ENCODE peak calls at places on chromosomes 11 and 22, in nine cellular contexts. One of them, this sample, is unnamed.

GRCh38 chr11:134038897-134039470 is 29.9 kb upstream of the JAM3 start:
- DNase-seq in fibroblast of mammary gland: no peak
- DNase-seq in pancreas: no peak
- DNase-seq in brain microvascular endothelial cell: no peak
- DNase-seq in heart left ventricle: no peak
- DNase-seq in fibroblast of lung: peak
- DNase-seq in body of pancreas: no peak
- DNase-seq in mucosa of descending colon: no peak
- DNase-seq in neural progenitor cell: peak
- DNase-seq in this sample: no peak

GRCh38 chr22:26732284-26732683 is 74.9 kb downstream of the MIAT start:
- DNase-seq in fibroblast of mammary gland: no peak
- DNase-seq in pancreas: no peak
- DNase-seq in fibroblast of lung: no peak
- DNase-seq in heart left ventricle: no peak
- DNase-seq in mucosa of descending colon: no peak
- DNase-seq in brain microvascular endothelial cell: no peak
- DNase-seq in body of pancreas: no peak
- DNase-seq in neural progenitor cell: no peak
- DNase-seq in this sample: no peak

GRCh38 chr11:70463478-70464255 is 65.3 kb downstream of the CTTN start:
- DNase-seq in mucosa of descending colon: no peak
- DNase-seq in neural progenitor cell: no peak
- DNase-seq in body of pancreas: no peak
- DNase-seq in fibroblast of lung: no peak
- DNase-seq in pancreas: no peak
- DNase-seq in brain microvascular endothelial cell: no peak
- DNase-seq in fibroblast of mammary gland: no peak
- DNase-seq in heart left ventricle: no peak
- DNase-seq in this sample: no peak

GRCh38 chr11:57885298-57886035 is 123.9 kb downstream of the CTNND1 start:
- DNase-seq in mucosa of descending colon: peak
- DNase-seq in pancreas: no peak
- DNase-seq in body of pancreas: no peak
- DNase-seq in heart left ventricle: no peak
- DNase-seq in fibroblast of mammary gland: peak
- DNase-seq in fibroblast of lung: peak
- DNase-seq in brain microvascular endothelial cell: peak
- DNase-seq in neural progenitor cell: peak
- DNase-seq in this sample: peak

GRCh38 chr11:9565822-9566560 is 7.5 kb upstream of the WEE1 start:
- DNase-seq in neural progenitor cell: peak
- DNase-seq in fibroblast of mammary gland: peak
- DNase-seq in fibroblast of lung: peak
- DNase-seq in body of pancreas: peak
- DNase-seq in brain microvascular endothelial cell: peak
- DNase-seq in pancreas: peak
- DNase-seq in mucosa of descending colon: peak
- DNase-seq in heart left ventricle: peak
- DNase-seq in this sample: peak

GRCh38 chr11:84234462-84235202 is 948.5 kb upstream of the CCDC90B start:
- DNase-seq in pancreas: no peak
- DNase-seq in neural progenitor cell: peak
- DNase-seq in brain microvascular endothelial cell: no peak
- DNase-seq in fibroblast of mammary gland: no peak
- DNase-seq in fibroblast of lung: no peak
- DNase-seq in mucosa of descending colon: no peak
- DNase-seq in heart left ventricle: no peak
- DNase-seq in body of pancreas: no peak
- DNase-seq in this sample: no peak

GRCh38 chr11:44033856-44034255 is 13.9 kb upstream of the ACCSL start:
- DNase-seq in pancreas: no peak
- DNase-seq in heart left ventricle: no peak
- DNase-seq in body of pancreas: no peak
- DNase-seq in brain microvascular endothelial cell: no peak
- DNase-seq in neural progenitor cell: no peak
- DNase-seq in fibroblast of mammary gland: no peak
- DNase-seq in mucosa of descending colon: no peak
- DNase-seq in fibroblast of lung: no peak
- DNase-seq in this sample: no peak

GRCh38 chr22:30204742-30205111 is 41.8 kb downstream of the LIF start:
- DNase-seq in heart left ventricle: no peak
- DNase-seq in body of pancreas: no peak
- DNase-seq in brain microvascular endothelial cell: no peak
- DNase-seq in mucosa of descending colon: no peak
- DNase-seq in neural progenitor cell: no peak
- DNase-seq in pancreas: no peak
- DNase-seq in fibroblast of lung: peak
- DNase-seq in fibroblast of mammary gland: peak
- DNase-seq in this sample: peak

GRCh38 chr11:64745219-64745522 is 1.2 kb upstream of the RASGRP2 start:
- DNase-seq in fibroblast of mammary gland: no peak
- DNase-seq in neural progenitor cell: no peak
- DNase-seq in brain microvascular endothelial cell: no peak
- DNase-seq in mucosa of descending colon: peak
- DNase-seq in body of pancreas: no peak
- DNase-seq in fibroblast of lung: no peak
- DNase-seq in pancreas: peak
- DNase-seq in heart left ventricle: peak
- DNase-seq in this sample: no peak

GRCh38 chr22:25406510-25407210 is 157.8 kb upstream of the GRK3 start:
- DNase-seq in pancreas: no peak
- DNase-seq in heart left ventricle: peak
- DNase-seq in brain microvascular endothelial cell: no peak
- DNase-seq in neural progenitor cell: peak
- DNase-seq in fibroblast of lung: no peak
- DNase-seq in body of pancreas: no peak
- DNase-seq in mucosa of descending colon: peak
- DNase-seq in fibroblast of mammary gland: no peak
- DNase-seq in this sample: no peak

GRCh38 chr11:78268516-78269410 is 80.0 kb downstream of the USP35 start:
- DNase-seq in neural progenitor cell: no peak
- DNase-seq in heart left ventricle: peak
- DNase-seq in fibroblast of lung: peak
- DNase-seq in brain microvascular endothelial cell: no peak
- DNase-seq in mucosa of descending colon: no peak
- DNase-seq in fibroblast of mammary gland: peak
- DNase-seq in pancreas: peak
- DNase-seq in body of pancreas: no peak
- DNase-seq in this sample: peak

GRCh38 chr11:104256525-104256924 is 92.6 kb upstream of the PDGFD start:
- DNase-seq in fibroblast of lung: peak
- DNase-seq in fibroblast of mammary gland: peak
- DNase-seq in heart left ventricle: no peak
- DNase-seq in pancreas: no peak
- DNase-seq in neural progenitor cell: no peak
- DNase-seq in mucosa of descending colon: no peak
- DNase-seq in body of pancreas: no peak
- DNase-seq in brain microvascular endothelial cell: no peak
- DNase-seq in this sample: peak

GRCh38 chr22:17267661-17268330 is 48.6 kb upstream of the ADA2 start:
- DNase-seq in heart left ventricle: no peak
- DNase-seq in fibroblast of lung: no peak
- DNase-seq in brain microvascular endothelial cell: no peak
- DNase-seq in body of pancreas: no peak
- DNase-seq in fibroblast of mammary gland: no peak
- DNase-seq in pancreas: no peak
- DNase-seq in mucosa of descending colon: no peak
- DNase-seq in neural progenitor cell: no peak
- DNase-seq in this sample: no peak

DNA sequence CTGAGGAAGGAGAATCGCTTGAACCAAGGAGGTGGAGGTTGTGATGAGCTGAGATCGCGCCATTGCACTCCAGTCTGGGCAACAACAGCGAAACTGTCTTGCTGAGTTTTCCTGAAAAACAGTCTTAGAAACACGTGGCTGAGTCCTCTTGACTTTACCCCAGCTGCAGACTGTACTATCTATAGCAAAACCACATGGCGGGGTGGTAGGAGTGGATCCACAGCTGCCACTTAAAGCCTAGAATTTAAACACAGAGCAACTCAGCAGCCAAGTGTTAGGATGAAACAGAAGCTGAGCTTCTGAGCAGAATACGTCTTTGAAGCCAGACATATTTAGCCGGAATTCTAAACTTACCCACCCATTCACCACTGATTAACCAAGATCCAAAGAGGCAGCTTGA is 14.1 kb downstream of the PATZ1 start:
- DNase-seq in fibroblast of mammary gland: no peak
- DNase-seq in body of pancreas: no peak
- DNase-seq in mucosa of descending colon: no peak
- DNase-seq in heart left ventricle: no peak
- DNase-seq in pancreas: no peak
- DNase-seq in neural progenitor cell: no peak
- DNase-seq in brain microvascular endothelial cell: no peak
- DNase-seq in fibroblast of lung: no peak
- DNase-seq in this sample: no peak
- TF ChIP-seq CTCF in fibroblast of mammary gland: no peak
- TF ChIP-seq CTCF in body of pancreas: no peak
- TF ChIP-seq CTCF in mucosa of descending colon: no peak
- TF ChIP-seq CTCF in heart left ventricle: no peak
- TF ChIP-seq CTCF in pancreas: no peak
- TF ChIP-seq CTCF in neural progenitor cell: no peak
- TF ChIP-seq CTCF in brain microvascular endothelial cell: no peak
- TF ChIP-seq CTCF in fibroblast of lung: no peak
- TF ChIP-seq CTCF in this sample: no peak

DNA sequence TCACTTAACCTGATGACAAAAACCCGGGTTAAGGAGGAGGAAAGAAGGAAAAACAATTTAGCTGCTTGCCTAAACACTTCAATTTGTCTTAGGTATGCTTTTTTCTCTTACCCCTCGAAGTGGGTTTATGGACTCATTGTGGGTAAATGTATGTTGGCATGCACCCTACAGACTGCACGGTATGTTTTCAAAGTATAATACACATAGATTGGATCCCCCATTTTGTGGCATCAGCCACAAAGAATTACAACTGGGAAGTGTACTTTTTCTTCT is 2.3 kb downstream of the YAP1 start:
- DNase-seq in body of pancreas: no peak
- DNase-seq in fibroblast of lung: no peak
- DNase-seq in fibroblast of mammary gland: no peak
- DNase-seq in brain microvascular endothelial cell: no peak
- DNase-seq in neural progenitor cell: no peak
- DNase-seq in mucosa of descending colon: no peak
- DNase-seq in pancreas: no peak
- DNase-seq in heart left ventricle: no peak
- DNase-seq in this sample: no peak
- H3K4me3 ChIP-seq in body of pancreas: no peak
- H3K4me3 ChIP-seq in fibroblast of lung: peak
- H3K4me3 ChIP-seq in fibroblast of mammary gland: peak
- H3K4me3 ChIP-seq in brain microvascular endothelial cell: peak
- H3K4me3 ChIP-seq in neural progenitor cell: peak
- H3K4me3 ChIP-seq in mucosa of descending colon: no peak
- H3K4me3 ChIP-seq in pancreas: peak
- H3K4me3 ChIP-seq in heart left ventricle: peak
- H3K4me3 ChIP-seq in this sample: peak

GRCh38 chr11:124801636-124802312 is 1.6 kb upstream of the MSANTD2 start:
- DNase-seq in body of pancreas: no peak
- DNase-seq in neural progenitor cell: no peak
- DNase-seq in pancreas: no peak
- DNase-seq in heart left ventricle: no peak
- DNase-seq in fibroblast of lung: no peak
- DNase-seq in brain microvascular endothelial cell: no peak
- DNase-seq in fibroblast of mammary gland: peak
- DNase-seq in mucosa of descending colon: no peak
- DNase-seq in this sample: peak

GRCh38 chr11:124800226-124800929 is at the start of gene MSANTD2:
- DNase-seq in body of pancreas: peak
- DNase-seq in heart left ventricle: peak
- DNase-seq in pancreas: peak
- DNase-seq in fibroblast of mammary gland: peak
- DNase-seq in brain microvascular endothelial cell: peak
- DNase-seq in mucosa of descending colon: peak
- DNase-seq in fibroblast of lung: peak
- DNase-seq in neural progenitor cell: peak
- DNase-seq in this sample: peak

GRCh38 chr11:124801014-124801413 is 808 bp upstream of the MSANTD2 start:
- DNase-seq in neural progenitor cell: no peak
- DNase-seq in brain microvascular endothelial cell: peak
- DNase-seq in heart left ventricle: no peak
- DNase-seq in fibroblast of mammary gland: peak
- DNase-seq in fibroblast of lung: peak
- DNase-seq in body of pancreas: no peak
- DNase-seq in mucosa of descending colon: no peak
- DNase-seq in pancreas: no peak
- DNase-seq in this sample: peak

GRCh38 chr11:124798991-124799383 is 1.2 kb downstream of the MSANTD2 start:
- DNase-seq in mucosa of descending colon: peak
- DNase-seq in fibroblast of mammary gland: peak
- DNase-seq in neural progenitor cell: no peak
- DNase-seq in body of pancreas: no peak
- DNase-seq in fibroblast of lung: peak
- DNase-seq in pancreas: no peak
- DNase-seq in brain microvascular endothelial cell: peak
- DNase-seq in heart left ventricle: no peak
- DNase-seq in this sample: peak

DNA sequence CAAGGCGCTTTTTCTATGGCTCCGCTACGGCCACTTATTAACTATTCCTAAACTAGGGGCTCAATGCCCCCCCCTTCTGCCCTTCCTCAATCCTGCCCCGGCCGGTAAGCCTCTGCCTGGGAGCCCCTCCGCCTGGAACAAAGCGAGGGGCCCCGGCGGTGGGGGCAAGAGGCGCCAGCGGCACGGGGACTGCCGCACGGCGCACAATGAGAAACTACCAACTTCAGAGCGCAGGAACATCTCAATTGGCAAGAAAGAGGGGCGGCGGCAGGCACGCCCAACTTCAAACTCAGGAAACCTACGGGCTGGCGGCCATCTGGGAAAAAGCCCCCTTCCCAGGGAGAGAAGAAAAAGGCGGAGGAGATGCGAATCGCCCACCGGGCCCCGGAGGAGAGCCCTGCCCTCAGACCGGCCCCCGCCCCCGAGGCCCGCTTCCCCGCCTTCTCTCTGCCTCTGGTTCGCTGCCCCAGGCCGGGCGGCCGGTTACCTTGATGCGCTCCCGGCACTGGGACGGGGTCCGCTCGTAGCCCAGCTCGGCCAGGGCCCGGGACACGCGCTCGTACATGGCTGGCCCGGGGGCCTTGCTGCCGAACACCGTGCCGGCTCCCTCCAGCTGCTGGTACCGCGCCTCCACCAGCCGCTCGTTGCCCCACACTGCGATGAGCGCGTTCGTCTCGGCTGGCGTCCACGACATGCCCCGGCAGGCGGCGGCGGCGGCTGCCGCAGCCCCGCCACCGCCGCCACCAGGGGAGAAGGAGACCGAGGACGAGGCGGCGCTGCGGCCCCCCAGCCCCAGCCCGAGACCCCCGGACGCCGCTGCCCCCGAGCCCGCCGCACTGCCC is 601 bp downstream of the MSANTD2 start:
- DNase-seq in body of pancreas: peak
- DNase-seq in brain microvascular endothelial cell: no peak
- DNase-seq in heart left ventricle: peak
- DNase-seq in mucosa of descending colon: peak
- DNase-seq in fibroblast of lung: peak
- DNase-seq in neural progenitor cell: peak
- DNase-seq in pancreas: peak
- DNase-seq in fibroblast of mammary gland: peak
- DNase-seq in this sample: no peak
- TF ChIP-seq CTCF in body of pancreas: no peak
- TF ChIP-seq CTCF in brain microvascular endothelial cell: no peak
- TF ChIP-seq CTCF in heart left ventricle: no peak
- TF ChIP-seq CTCF in mucosa of descending colon: no peak
- TF ChIP-seq CTCF in fibroblast of lung: no peak
- TF ChIP-seq CTCF in neural progenitor cell: peak
- TF ChIP-seq CTCF in pancreas: no peak
- TF ChIP-seq CTCF in fibroblast of mammary gland: no peak
- TF ChIP-seq CTCF in this sample: no peak

GRCh38 chr11:47523491-47524199 is 29.3 kb downstream of the CELF1 start:
- DNase-seq in mucosa of descending colon: peak
- DNase-seq in brain microvascular endothelial cell: peak
- DNase-seq in neural progenitor cell: no peak
- DNase-seq in heart left ventricle: peak
- DNase-seq in fibroblast of mammary gland: peak
- DNase-seq in fibroblast of lung: peak
- DNase-seq in pancreas: peak
- DNase-seq in body of pancreas: no peak
- DNase-seq in this sample: peak
- H3K4me3 ChIP-seq in mucosa of descending colon: no peak
- H3K4me3 ChIP-seq in brain microvascular endothelial cell: no peak
- H3K4me3 ChIP-seq in neural progenitor cell: no peak
- H3K4me3 ChIP-seq in heart left ventricle: peak
- H3K4me3 ChIP-seq in fibroblast of mammary gland: no peak
- H3K4me3 ChIP-seq in fibroblast of lung: peak
- H3K4me3 ChIP-seq in pancreas: no peak
- H3K4me3 ChIP-seq in body of pancreas: no peak
- H3K4me3 ChIP-seq in this sample: peak

This sample was measured in fibroblast of the aortic adventitia.